ENCODE peak calls at places on chromosomes 2 and 18, in six cellular contexts. V, O, F, J, C and B are unnamed samples.

GRCh38 chr2:161044937-161045336 is 115.3 kb upstream of the TANK start:
- DNase-seq in C (no peak), J (no peak), O (no peak), F (no peak), V (no peak), B (no peak)

GRCh38 chr2:23541453-23542334 is 156.7 kb downstream of the KLHL29 start:
- DNase-seq in C (no peak), V (peak; percentile 49), J (no peak), O (no peak), F (no peak), B (no peak)

GRCh38 chr2:101160454-101160853 is 9.3 kb upstream of the TBC1D8 start:
- DNase-seq in J (no peak), O (no peak), V (peak; percentile 83), F (no peak), C (peak; percentile 96), B (peak; percentile 78)

GRCh38 chr2:68190991-68191731 is 33.5 kb downstream of the PNO1 start:
- DNase-seq in C (peak; percentile 90), F (no peak), J (no peak), O (no peak), V (peak; percentile 86), B (peak; percentile 53)

GRCh38 chr18:52326001-52326400 is 14.0 kb upstream of the DCC start:
- DNase-seq in O (no peak), J (no peak), V (no peak), F (no peak), C (peak; percentile 39), B (no peak)

GRCh38 chr2:152755029-152755428 is 36.6 kb downstream of the ARL6IP6 start:
- DNase-seq in J (peak; percentile 62), C (no peak), V (peak; percentile 8), F (peak; percentile 79), O (no peak), B (no peak)

GRCh38 chr2:201978988-201979387 is 54.7 kb upstream of the FZD7 start:
- DNase-seq in V (no peak), J (no peak), O (no peak), F (no peak), C (no peak), B (no peak)

GRCh38 chr2:190352668-190353536 is 9.5 kb downstream of the INPP1 start:
- DNase-seq in O (no peak), V (peak; percentile 61), J (no peak), C (no peak), F (no peak), B (no peak)

GRCh38 chr2:157032019-157032418 is 225.5 kb upstream of the GALNT5 start:
- DNase-seq in F (no peak), C (peak; percentile 96), V (peak; percentile 94), O (no peak), J (no peak), B (peak; percentile 6)

GRCh38 chr18:66193938-66194337 is 410.0 kb downstream of the CDH19 start:
- DNase-seq in C (no peak), V (no peak), F (no peak), J (no peak), O (no peak), B (no peak)

GRCh38 chr2:177772529-177772928 is 300.0 kb downstream of the PDE11A start:
- DNase-seq in C (peak; percentile 76), J (peak; percentile 39), V (peak; percentile 54), F (peak; percentile 70), O (peak; percentile 57), B (no peak)

GRCh38 chr2:234826676-234827075 is 125.1 kb upstream of the SH3BP4 start:
- DNase-seq in C (no peak), F (no peak), J (no peak), V (no peak), O (no peak), B (no peak)

GRCh38 chr2:219688560-219689445 is 61.4 kb downstream of the SLC4A3 start:
- DNase-seq in V (peak; percentile 38), O (no peak), C (peak; percentile 96), J (no peak), F (no peak), B (peak; percentile 78)

GRCh38 chr2:145652992-145653545 is 1133.2 kb upstream of the ZEB2 start:
- DNase-seq in C (peak; percentile 51), V (peak; percentile 95), F (no peak), O (no peak), J (no peak), B (no peak)

GRCh38 chr18:7728297-7728696 is 161.2 kb downstream of the PTPRM start:
- DNase-seq in O (no peak), F (peak; percentile 49), V (no peak), J (no peak), C (no peak), B (no peak)

GRCh38 chr2:48227617-48228344 is 302.2 kb upstream of the STON1 start:
- DNase-seq in O (no peak), J (no peak), C (no peak), F (no peak), V (no peak), B (no peak)

GRCh38 chr2:119198267-119198840 is 25.3 kb upstream of the STEAP3 start:
- DNase-seq in C (peak; percentile 10), F (no peak), O (no peak), J (no peak), V (no peak), B (peak; percentile 59)

GRCh38 chr2:69185807-69186206 is 172.8 kb downstream of the ANTXR1 start:
- DNase-seq in V (peak; percentile 91), J (no peak), F (no peak), O (no peak), C (peak; percentile 82), B (no peak)

GRCh38 chr2:40470817-40471809 is 19.2 kb upstream of the SLC8A1 start:
- DNase-seq in J (no peak), F (no peak), O (no peak), C (no peak), V (no peak), B (no peak)

GRCh38 chr2:123500988-123501387 is 524.1 kb upstream of the CNTNAP5 start:
- DNase-seq in O (no peak), J (no peak), V (no peak), F (no peak), C (no peak), B (no peak)

GRCh38 chr2:33083671-33084387 is 137.1 kb downstream of the LTBP1 start:
- DNase-seq in F (peak; percentile 47), J (no peak), V (no peak), C (no peak), O (no peak), B (peak; percentile 23)

GRCh38 chr2:178404380-178404767 is 46.6 kb downstream of the PRKRA start:
- DNase-seq in J (no peak), F (no peak), C (peak; percentile 84), V (peak; percentile 86), O (peak; percentile 95), B (no peak)

GRCh38 chr2:38527338-38528007 is 75.3 kb downstream of the HNRNPLL start:
- DNase-seq in J (no peak), F (no peak), C (peak; percentile 43), V (no peak), O (no peak), B (no peak)

GRCh38 chr2:134567666-134568065 is 151.1 kb downstream of the TMEM163 start:
- DNase-seq in O (no peak), V (no peak), C (no peak), F (no peak), J (no peak), B (no peak)

GRCh38 chr2:161166538-161167409 is 6.5 kb downstream of the TANK start:
- DNase-seq in V (no peak), J (no peak), F (no peak), C (peak; percentile 58), O (peak; percentile 74), B (no peak)

GRCh38 chr2:100192825-100193224 is 50.4 kb upstream of the AFF3 start:
- DNase-seq in J (no peak), V (no peak), O (no peak), F (no peak), C (no peak), B (peak; percentile 16)

GRCh38 chr2:53252115-53252514 is 515.5 kb upstream of the CHAC2 start:
- DNase-seq in O (peak; percentile 30), C (peak; percentile 67), F (peak; percentile 24), J (no peak), V (no peak), B (peak; percentile 58)

GRCh38 chr2:161206491-161207032 is 46.3 kb downstream of the TANK start:
- DNase-seq in O (no peak), V (peak; percentile 68), F (no peak), C (no peak), J (no peak), B (no peak)

GRCh38 chr2:85865539-85866164 is 23.1 kb downstream of the ST3GAL5 start:
- DNase-seq in C (no peak), V (peak; percentile 23), F (no peak), O (no peak), J (no peak), B (no peak)

GRCh38 chr2:206533977-206534376 is 90.6 kb downstream of the ADAM23 start:
- DNase-seq in F (no peak), V (no peak), C (no peak), J (no peak), O (peak; percentile 81), B (no peak)

GRCh38 chr2:212294816-212295215 is 243.8 kb downstream of the ERBB4 start:
- DNase-seq in C (peak; percentile 5), J (no peak), O (no peak), F (no peak), V (no peak), B (no peak)

GRCh38 chr2:41870257-41870570 is 177.6 kb upstream of the PKDCC start:
- DNase-seq in F (no peak), J (no peak), V (no peak), C (no peak), O (no peak), B (no peak)

GRCh38 chr2:41867553-41867952 is 180.3 kb upstream of the PKDCC start:
- DNase-seq in C (no peak), V (peak; percentile 30), O (peak; percentile 24), J (no peak), F (no peak), B (no peak)

GRCh38 chr2:41870948-41871522 is 176.8 kb upstream of the PKDCC start:
- DNase-seq in V (peak; percentile 34), J (peak; percentile 66), O (no peak), C (no peak), F (peak; percentile 82), B (no peak)

GRCh38 chr2:41872646-41873045 is 175.2 kb upstream of the PKDCC start:
- DNase-seq in J (no peak), C (no peak), O (no peak), F (no peak), V (peak; percentile 44), B (no peak)

GRCh38 chr2:41869542-41870256 is 178.1 kb upstream of the PKDCC start:
- DNase-seq in F (peak; percentile 85), V (peak; percentile 66), J (peak; percentile 85), C (peak; percentile 79), O (peak; percentile 57), B (no peak)
- TF ChIP-seq EZH2 in F (no peak), V (no peak), J (no peak), C (no peak), O (no peak), B (no peak)

GRCh38 chr18:9113468-9114149 is 11.1 kb downstream of the NDUFV2 start:
- DNase-seq in F (no peak), J (no peak), V (no peak), C (no peak), O (peak; percentile 46), B (no peak)
- H3K27ac ChIP-seq in F (no peak overlapping the region), J (no peak overlapping the region), V (no peak overlapping the region), C (no peak overlapping the region), O (peak overlapping the region; percentile 87), B (peak overlapping the region; percentile 2)

GRCh38 chr2:216502776-216503629 is 4.4 kb downstream of the RPL37A start:
- DNase-seq in J (no peak), O (no peak), C (no peak), V (no peak), F (no peak), B (no peak)
- H3F3A ChIP-seq in J (peaks cover 73% of the 10 kb centered on the region), O (peaks cover 14% of the 10 kb centered on the region), C (no peaks in the 10 kb centered on the region), V (peaks cover 92% of the 10 kb centered on the region), F (peaks cover 73% of the 10 kb centered on the region), B (peaks cover 89% of the 10 kb centered on the region)

GRCh38 chr2:113275556-113276215 is 3.0 kb downstream of the PAX8 start:
- DNase-seq in C (no peak), F (peak; percentile 15), O (no peak), J (peak; percentile 52), V (no peak), B (no peak)
- TF ChIP-seq EZH2 in C (no peak), F (peak; percentile 86), O (no peak), J (peak; percentile 98), V (no peak), B (no peak)